ENCODE peak calls at places on chromosome 5, in five cellular contexts. One of them, this sample, is unnamed.
A peak's percentile ranks its signal among the peaks of the same experiment; 100 is the strongest.

GRCh38 chr5:54022156-54022685 is 288.2 kb downstream of the ARL15 start:
- DNase-seq in A549: no peak
- DNase-seq in IMR-90: no peak
- DNase-seq in stomach: no peak
- DNase-seq in transverse colon: no peak
- DNase-seq in this sample: no peak

GRCh38 chr5:16754621-16755020 is 137.8 kb upstream of the RETREG1 start:
- DNase-seq in IMR-90: no peak
- DNase-seq in transverse colon: no peak
- DNase-seq in stomach: no peak
- DNase-seq in A549: no peak
- DNase-seq in this sample: no peak

GRCh38 chr5:77155179-77155839 is 55.2 kb upstream of the PDE8B start:
- DNase-seq in A549: no peak
- DNase-seq in transverse colon: no peak
- DNase-seq in stomach: no peak
- DNase-seq in IMR-90: no peak
- DNase-seq in this sample: no peak

GRCh38 chr5:38793099-38793498 is 52.7 kb upstream of the OSMR start:
- DNase-seq in transverse colon: no peak
- DNase-seq in stomach: no peak
- DNase-seq in A549: no peak
- DNase-seq in IMR-90: no peak
- DNase-seq in this sample: no peak

GRCh38 chr5:141848771-141849370 is 29.3 kb downstream of the PCDH1 start:
- DNase-seq in IMR-90: peak; percentile 66
- DNase-seq in A549: peak; percentile 74
- DNase-seq in stomach: peak; percentile 80
- DNase-seq in transverse colon: peak; percentile 79
- DNase-seq in this sample: peak; percentile 38

GRCh38 chr5:93252165-93252564 is 328.9 kb downstream of the NR2F1-AS1 start:
- DNase-seq in transverse colon: no peak
- DNase-seq in stomach: no peak
- DNase-seq in IMR-90: no peak
- DNase-seq in A549: no peak
- DNase-seq in this sample: no peak

GRCh38 chr5:115435776-115436712 is 108.5 kb downstream of the FEM1C start:
- DNase-seq in transverse colon: no peak
- DNase-seq in stomach: no peak
- DNase-seq in A549: no peak
- DNase-seq in IMR-90: peak; percentile 50
- DNase-seq in this sample: no peak

GRCh38 chr5:137660349-137660817 is 75.5 kb downstream of the KLHL3 start:
- DNase-seq in IMR-90: peak; percentile 81
- DNase-seq in A549: peak; percentile 65
- DNase-seq in transverse colon: peak; percentile 74
- DNase-seq in stomach: peak; percentile 80
- DNase-seq in this sample: peak; percentile 74

GRCh38 chr5:140324041-140324833 is 21.3 kb upstream of the PFDN1 start:
- DNase-seq in IMR-90: peak; percentile 59
- DNase-seq in transverse colon: no peak
- DNase-seq in stomach: no peak
- DNase-seq in A549: no peak
- DNase-seq in this sample: no peak

GRCh38 chr5:8831854-8832253 is 714.0 kb downstream of the SEMA5A start:
- DNase-seq in A549: no peak
- DNase-seq in stomach: no peak
- DNase-seq in transverse colon: no peak
- DNase-seq in IMR-90: peak; percentile 11
- DNase-seq in this sample: no peak

GRCh38 chr5:11557063-11557462 is 347.2 kb downstream of the CTNND2 start:
- DNase-seq in IMR-90: no peak
- DNase-seq in A549: no peak
- DNase-seq in transverse colon: no peak
- DNase-seq in stomach: no peak
- DNase-seq in this sample: no peak

GRCh38 chr5:26388946-26389345 is 649.4 kb downstream of the CDH9 start:
- DNase-seq in A549: no peak
- DNase-seq in stomach: no peak
- DNase-seq in IMR-90: no peak
- DNase-seq in transverse colon: no peak
- DNase-seq in this sample: peak; percentile 41

GRCh38 chr5:95664204-95664786 is 17.7 kb downstream of the RFESD start:
- DNase-seq in A549: no peak
- DNase-seq in stomach: no peak
- DNase-seq in IMR-90: peak; percentile 49
- DNase-seq in transverse colon: peak; percentile 18
- DNase-seq in this sample: peak; percentile 61

GRCh38 chr5:141560141-141560540 is 58.7 kb downstream of the DIAPH1 start:
- DNase-seq in A549: no peak
- DNase-seq in transverse colon: no peak
- DNase-seq in IMR-90: no peak
- DNase-seq in stomach: no peak
- DNase-seq in this sample: no peak

GRCh38 chr5:67094476-67095300 is 101.9 kb downstream of the CD180 start:
- DNase-seq in IMR-90: peak; percentile 56
- DNase-seq in stomach: no peak
- DNase-seq in A549: no peak
- DNase-seq in transverse colon: no peak
- DNase-seq in this sample: no peak

GRCh38 chr5:93586948-93587918 is 4.2 kb downstream of the NR2F1 start:
- DNase-seq in A549: no peak
- DNase-seq in stomach: no peak
- DNase-seq in IMR-90: peak; percentile 60
- DNase-seq in transverse colon: no peak
- DNase-seq in this sample: no peak

GRCh38 chr5:100900796-100901731 is 2.0 kb downstream of the ST8SIA4 start:
- DNase-seq in stomach: peak; percentile 70
- DNase-seq in A549: no peak
- DNase-seq in IMR-90: peak; percentile 15
- DNase-seq in transverse colon: peak; percentile 81
- DNase-seq in this sample: peak; percentile 73

GRCh38 chr5:139246394-139246793 is 47.1 kb upstream of the MATR3 start:
- DNase-seq in IMR-90: peak; percentile 60
- DNase-seq in stomach: no peak
- DNase-seq in transverse colon: no peak
- DNase-seq in A549: no peak
- DNase-seq in this sample: peak; percentile 15

GRCh38 chr5:149764086-149764485 is 34.0 kb downstream of the PPARGC1B start:
- DNase-seq in stomach: no peak
- DNase-seq in IMR-90: no peak
- DNase-seq in A549: no peak
- DNase-seq in transverse colon: no peak
- DNase-seq in this sample: no peak

GRCh38 chr5:149162401-149163084 is 21.2 kb downstream of the ABLIM3 start:
- DNase-seq in A549: no peak
- DNase-seq in IMR-90: peak; percentile 74
- DNase-seq in stomach: no peak
- DNase-seq in transverse colon: no peak
- DNase-seq in this sample: no peak

GRCh38 chr5:131164161-131164930 is 710 bp downstream of the HINT1 start:
- DNase-seq in stomach: peak; percentile 74
- DNase-seq in IMR-90: peak; percentile 84
- DNase-seq in transverse colon: peak; percentile 73
- DNase-seq in A549: peak; percentile 71
- DNase-seq in this sample: peak; percentile 66

GRCh38 chr5:14775857-14776256 is 95.7 kb downstream of the ANKH start:
- DNase-seq in transverse colon: peak; percentile 63
- DNase-seq in A549: no peak
- DNase-seq in stomach: peak; percentile 57
- DNase-seq in IMR-90: peak; percentile 42
- DNase-seq in this sample: no peak

GRCh38 chr5:121378559-121379359 is 472.9 kb upstream of the FTMT start:
- DNase-seq in IMR-90: no peak
- DNase-seq in transverse colon: no peak
- DNase-seq in stomach: no peak
- DNase-seq in A549: no peak
- DNase-seq in this sample: no peak

GRCh38 chr5:171907731-171908343 is 98.6 kb downstream of the FBXW11 start:
- DNase-seq in stomach: peak; percentile 34
- DNase-seq in IMR-90: peak; percentile 72
- DNase-seq in transverse colon: peak; percentile 15
- DNase-seq in A549: peak; percentile 25
- DNase-seq in this sample: peak; percentile 64

GRCh38 chr5:118548761-118549160 is 439.6 kb downstream of the DTWD2 start:
- DNase-seq in A549: no peak
- DNase-seq in stomach: no peak
- DNase-seq in transverse colon: no peak
- DNase-seq in IMR-90: peak; percentile 28
- DNase-seq in this sample: no peak

GRCh38 chr5:75567710-75568109 is 43.5 kb upstream of the ANKDD1B start:
- DNase-seq in stomach: no peak
- DNase-seq in A549: peak; percentile 54
- DNase-seq in IMR-90: peak; percentile 64
- DNase-seq in transverse colon: no peak
- DNase-seq in this sample: no peak

GRCh38 chr5:61626639-61627282 is 294.7 kb downstream of the ZSWIM6 start:
- DNase-seq in transverse colon: no peak
- DNase-seq in IMR-90: no peak
- DNase-seq in stomach: no peak
- DNase-seq in A549: no peak
- DNase-seq in this sample: no peak

GRCh38 chr5:61624966-61625681 is 293.1 kb downstream of the ZSWIM6 start:
- DNase-seq in A549: no peak
- DNase-seq in IMR-90: no peak
- DNase-seq in stomach: no peak
- DNase-seq in transverse colon: no peak
- DNase-seq in this sample: no peak

GRCh38 chr5:61625682-61626620 is 293.9 kb downstream of the ZSWIM6 start:
- DNase-seq in IMR-90: peak; percentile 11
- DNase-seq in stomach: peak; percentile 79
- DNase-seq in A549: peak; percentile 68
- DNase-seq in transverse colon: peak; percentile 83
- DNase-seq in this sample: peak; percentile 94

GRCh38 chr5:61623401-61624069 is 291.5 kb downstream of the ZSWIM6 start:
- DNase-seq in transverse colon: no peak
- DNase-seq in IMR-90: no peak
- DNase-seq in stomach: no peak
- DNase-seq in A549: peak; percentile 54
- DNase-seq in this sample: no peak

GRCh38 chr5:61624553-61624952 is 292.5 kb downstream of the ZSWIM6 start:
- DNase-seq in IMR-90: no peak
- DNase-seq in transverse colon: no peak
- DNase-seq in stomach: no peak
- DNase-seq in A549: no peak
- DNase-seq in this sample: no peak
- H3K27ac ChIP-seq in IMR-90: no peak overlapping the region
- H3K27ac ChIP-seq in transverse colon: no peak overlapping the region
- H3K27ac ChIP-seq in stomach: peak overlapping the region; percentile 84
- H3K27ac ChIP-seq in A549: peak overlapping the region; percentile 87
- H3K27ac ChIP-seq in this sample: no peak overlapping the region

GRCh38 chr5:112165399-112165798 is 253.7 kb downstream of the EPB41L4A start:
- DNase-seq in A549: no peak
- DNase-seq in transverse colon: no peak
- DNase-seq in stomach: no peak
- DNase-seq in IMR-90: no peak
- DNase-seq in this sample: no peak
- TF ChIP-seq POLR2A in A549: no peak
- TF ChIP-seq POLR2A in transverse colon: no peak
- TF ChIP-seq POLR2A in stomach: no peak
- TF ChIP-seq POLR2A in IMR-90: peak; percentile 7
- TF ChIP-seq POLR2A in this sample: no peak

DNA sequence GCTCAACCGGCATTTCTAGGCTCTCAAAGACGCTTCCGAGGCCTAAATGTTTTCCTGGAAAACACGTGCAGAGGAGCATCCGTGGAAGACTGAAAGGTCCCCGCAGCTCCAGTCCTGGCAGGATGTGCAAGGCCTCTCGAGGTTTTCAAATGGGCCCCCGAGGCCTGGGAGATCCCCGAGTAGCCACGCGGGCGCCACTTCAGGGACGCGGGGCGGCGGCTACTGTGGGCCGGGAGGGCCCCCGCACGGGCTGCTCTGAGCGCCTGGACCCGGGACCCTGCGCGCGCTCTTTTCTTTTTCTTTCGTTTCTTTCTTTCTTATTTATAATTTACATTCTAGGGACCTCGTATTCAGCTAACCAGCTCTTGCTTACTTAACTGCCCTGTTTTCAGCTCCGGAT is 4.3 kb upstream of the IRX2 start:
- DNase-seq in transverse colon: no peak
- DNase-seq in stomach: no peak
- DNase-seq in IMR-90: no peak
- DNase-seq in A549: no peak
- DNase-seq in this sample: no peak
- H3K4me3 ChIP-seq in transverse colon: no peak overlapping the region
- H3K4me3 ChIP-seq in stomach: peak overlapping the region; percentile 45
- H3K4me3 ChIP-seq in IMR-90: no peak overlapping the region
- H3K4me3 ChIP-seq in A549: peak overlapping the region; percentile 50
- H3K4me3 ChIP-seq in this sample: peak overlapping the region; percentile 25

GRCh38 chr5:147487031-147487750 is 22.7 kb downstream of the DPYSL3 start:
- DNase-seq in transverse colon: no peak
- DNase-seq in IMR-90: no peak
- DNase-seq in A549: no peak
- DNase-seq in stomach: no peak
- DNase-seq in this sample: no peak

GRCh38 chr5:147485046-147485445 is 24.8 kb downstream of the DPYSL3 start:
- DNase-seq in stomach: no peak
- DNase-seq in IMR-90: peak; percentile 56
- DNase-seq in transverse colon: no peak
- DNase-seq in A549: no peak
- DNase-seq in this sample: no peak

GRCh38 chr5:147484708-147485020 is 25.2 kb downstream of the DPYSL3 start:
- DNase-seq in A549: no peak
- DNase-seq in transverse colon: no peak
- DNase-seq in IMR-90: peak; percentile 41
- DNase-seq in stomach: no peak
- DNase-seq in this sample: no peak

GRCh38 chr5:147483961-147484707 is 25.7 kb downstream of the DPYSL3 start:
- DNase-seq in A549: no peak
- DNase-seq in stomach: no peak
- DNase-seq in transverse colon: peak; percentile 33
- DNase-seq in IMR-90: peak; percentile 96
- DNase-seq in this sample: no peak

DNA sequence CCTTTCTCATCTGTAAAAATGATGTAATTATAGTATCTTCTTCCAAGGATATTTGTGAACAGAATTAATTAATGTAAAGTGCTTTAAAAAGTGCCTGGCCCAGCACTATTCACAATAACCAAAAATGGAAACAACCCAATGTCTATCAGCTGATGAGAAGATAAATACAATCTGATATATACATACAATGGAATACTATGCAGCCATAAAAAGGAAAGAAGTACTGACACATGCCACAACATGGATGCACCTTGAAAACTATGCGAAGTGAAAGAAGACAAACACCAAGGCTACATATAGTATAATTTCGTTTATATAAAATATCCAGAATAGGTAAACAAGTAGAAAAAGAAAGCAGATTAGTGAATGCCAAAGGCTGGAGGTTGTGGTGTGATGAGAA is 24.1 kb downstream of the DPYSL3 start:
- DNase-seq in A549: no peak
- DNase-seq in stomach: no peak
- DNase-seq in transverse colon: no peak
- DNase-seq in IMR-90: no peak
- DNase-seq in this sample: no peak
- H3K27ac ChIP-seq in A549: no peak overlapping the region
- H3K27ac ChIP-seq in stomach: no peak overlapping the region
- H3K27ac ChIP-seq in transverse colon: peak overlapping the region; percentile 71
- H3K27ac ChIP-seq in IMR-90: no peak overlapping the region
- H3K27ac ChIP-seq in this sample: no peak overlapping the region